ENCODE peak calls at places on chromosomes 12 and 14, in seven cellular contexts. One of them, this sample, is unnamed.

GRCh38 chr12:66683073-66683472 is 4.2 kb upstream of the GRIP1 start:
- DNase-seq in foreskin fibroblast: no peak
- DNase-seq in lower leg skin: no peak
- DNase-seq in HL-60: no peak
- DNase-seq in dorsolateral prefrontal cortex: no peak
- DNase-seq in DND-41: no peak
- DNase-seq in fibroblast of lung: no peak
- DNase-seq in this sample: no peak

GRCh38 chr12:49626836-49627235 is 3.5 kb downstream of the PRPF40B start:
- DNase-seq in foreskin fibroblast: no peak
- DNase-seq in lower leg skin: peak; percentile 26
- DNase-seq in HL-60: no peak
- DNase-seq in dorsolateral prefrontal cortex: no peak
- DNase-seq in DND-41: no peak
- DNase-seq in fibroblast of lung: no peak
- DNase-seq in this sample: no peak

GRCh38 chr12:126163984-126164383 is 1098.7 kb downstream of the AACS start:
- DNase-seq in foreskin fibroblast: no peak
- DNase-seq in lower leg skin: no peak
- DNase-seq in HL-60: no peak
- DNase-seq in dorsolateral prefrontal cortex: no peak
- DNase-seq in DND-41: no peak
- DNase-seq in fibroblast of lung: no peak
- DNase-seq in this sample: no peak

GRCh38 chr14:76768201-76768656 is 7.0 kb downstream of the VASH1 start:
- DNase-seq in foreskin fibroblast: no peak
- DNase-seq in lower leg skin: peak; percentile 80
- DNase-seq in HL-60: peak; percentile 84
- DNase-seq in dorsolateral prefrontal cortex: peak; percentile 4
- DNase-seq in DND-41: peak; percentile 23
- DNase-seq in fibroblast of lung: no peak
- DNase-seq in this sample: no peak

GRCh38 chr14:69673099-69673498 is 61.7 kb downstream of the SUSD6 start:
- DNase-seq in foreskin fibroblast: no peak
- DNase-seq in lower leg skin: peak; percentile 17
- DNase-seq in HL-60: peak; percentile 21
- DNase-seq in dorsolateral prefrontal cortex: no peak
- DNase-seq in DND-41: no peak
- DNase-seq in fibroblast of lung: no peak
- DNase-seq in this sample: no peak

GRCh38 chr12:6056406-6057211 is 67.9 kb downstream of the VWF start:
- DNase-seq in foreskin fibroblast: no peak
- DNase-seq in lower leg skin: no peak
- DNase-seq in HL-60: no peak
- DNase-seq in dorsolateral prefrontal cortex: no peak
- DNase-seq in DND-41: peak; percentile 32
- DNase-seq in fibroblast of lung: peak; percentile 11
- DNase-seq in this sample: no peak

GRCh38 chr12:93819048-93819491 is 141.9 kb downstream of the CRADD start:
- DNase-seq in foreskin fibroblast: peak; percentile 84
- DNase-seq in lower leg skin: peak; percentile 89
- DNase-seq in HL-60: no peak
- DNase-seq in dorsolateral prefrontal cortex: no peak
- DNase-seq in DND-41: no peak
- DNase-seq in fibroblast of lung: peak; percentile 97
- DNase-seq in this sample: no peak

GRCh38 chr14:34064349-34064748 is 113.5 kb upstream of the EGLN3 start:
- DNase-seq in foreskin fibroblast: peak; percentile 86
- DNase-seq in lower leg skin: no peak
- DNase-seq in HL-60: no peak
- DNase-seq in dorsolateral prefrontal cortex: peak; percentile 16
- DNase-seq in DND-41: no peak
- DNase-seq in fibroblast of lung: peak; percentile 68
- DNase-seq in this sample: no peak

GRCh38 chr14:68968051-68968450 is 11.1 kb downstream of the ACTN1 start:
- DNase-seq in foreskin fibroblast: no peak
- DNase-seq in lower leg skin: no peak
- DNase-seq in HL-60: no peak
- DNase-seq in dorsolateral prefrontal cortex: no peak
- DNase-seq in DND-41: no peak
- DNase-seq in fibroblast of lung: no peak
- DNase-seq in this sample: no peak

GRCh38 chr12:82686223-82687019 is at the start of gene TMTC2:
- DNase-seq in foreskin fibroblast: peak; percentile 97
- DNase-seq in lower leg skin: peak; percentile 98
- DNase-seq in HL-60: peak; percentile 89
- DNase-seq in dorsolateral prefrontal cortex: peak; percentile 96
- DNase-seq in DND-41: no peak
- DNase-seq in fibroblast of lung: peak; percentile 87
- DNase-seq in this sample: peak; percentile 68

GRCh38 chr12:118038122-118038521 is 21.6 kb downstream of the RFC5 start:
- DNase-seq in foreskin fibroblast: no peak
- DNase-seq in lower leg skin: no peak
- DNase-seq in HL-60: no peak
- DNase-seq in dorsolateral prefrontal cortex: no peak
- DNase-seq in DND-41: no peak
- DNase-seq in fibroblast of lung: no peak
- DNase-seq in this sample: no peak

GRCh38 chr12:68292157-68292940 is 38.9 kb upstream of the IL22 start:
- DNase-seq in foreskin fibroblast: no peak
- DNase-seq in lower leg skin: no peak
- DNase-seq in HL-60: no peak
- DNase-seq in dorsolateral prefrontal cortex: no peak
- DNase-seq in DND-41: no peak
- DNase-seq in fibroblast of lung: no peak
- DNase-seq in this sample: no peak

GRCh38 chr14:23183479-23183878 is at the start of gene SLC7A8:
- DNase-seq in foreskin fibroblast: peak; percentile 54
- DNase-seq in lower leg skin: peak; percentile 93
- DNase-seq in HL-60: no peak
- DNase-seq in dorsolateral prefrontal cortex: peak; percentile 90
- DNase-seq in DND-41: no peak
- DNase-seq in fibroblast of lung: no peak
- DNase-seq in this sample: no peak

GRCh38 chr14:90305176-90305601 is 26.6 kb downstream of the NRDE2 start:
- DNase-seq in foreskin fibroblast: no peak
- DNase-seq in lower leg skin: no peak
- DNase-seq in HL-60: no peak
- DNase-seq in dorsolateral prefrontal cortex: no peak
- DNase-seq in DND-41: no peak
- DNase-seq in fibroblast of lung: no peak
- DNase-seq in this sample: no peak

GRCh38 chr12:130322263-130322662 is 15.4 kb upstream of the PIWIL1 start:
- DNase-seq in foreskin fibroblast: no peak
- DNase-seq in lower leg skin: no peak
- DNase-seq in HL-60: no peak
- DNase-seq in dorsolateral prefrontal cortex: no peak
- DNase-seq in DND-41: no peak
- DNase-seq in fibroblast of lung: no peak
- DNase-seq in this sample: no peak

GRCh38 chr14:51701956-51702355 is 50.2 kb downstream of the FRMD6 start:
- DNase-seq in foreskin fibroblast: no peak
- DNase-seq in lower leg skin: no peak
- DNase-seq in HL-60: no peak
- DNase-seq in dorsolateral prefrontal cortex: peak; percentile 29
- DNase-seq in DND-41: no peak
- DNase-seq in fibroblast of lung: peak; percentile 47
- DNase-seq in this sample: no peak

GRCh38 chr14:72894623-72895378 is 900 bp upstream of the DPF3 start:
- DNase-seq in foreskin fibroblast: peak; percentile 62
- DNase-seq in lower leg skin: no peak
- DNase-seq in HL-60: no peak
- DNase-seq in dorsolateral prefrontal cortex: peak; percentile 35
- DNase-seq in DND-41: no peak
- DNase-seq in fibroblast of lung: no peak
- DNase-seq in this sample: no peak

GRCh38 chr14:88346048-88346639 is 23.1 kb upstream of the KCNK10 start:
- DNase-seq in foreskin fibroblast: peak; percentile 21
- DNase-seq in lower leg skin: no peak
- DNase-seq in HL-60: no peak
- DNase-seq in dorsolateral prefrontal cortex: no peak
- DNase-seq in DND-41: no peak
- DNase-seq in fibroblast of lung: no peak
- DNase-seq in this sample: no peak

GRCh38 chr14:88342980-88343379 is 19.9 kb upstream of the KCNK10 start:
- DNase-seq in foreskin fibroblast: no peak
- DNase-seq in lower leg skin: no peak
- DNase-seq in HL-60: no peak
- DNase-seq in dorsolateral prefrontal cortex: no peak
- DNase-seq in DND-41: no peak
- DNase-seq in fibroblast of lung: no peak
- DNase-seq in this sample: no peak

GRCh38 chr14:88340357-88340756 is 17.3 kb upstream of the KCNK10 start:
- DNase-seq in foreskin fibroblast: no peak
- DNase-seq in lower leg skin: no peak
- DNase-seq in HL-60: no peak
- DNase-seq in dorsolateral prefrontal cortex: no peak
- DNase-seq in DND-41: no peak
- DNase-seq in fibroblast of lung: no peak
- DNase-seq in this sample: no peak
- TF ChIP-seq CTCF in foreskin fibroblast: no peak
- TF ChIP-seq CTCF in lower leg skin: no peak
- TF ChIP-seq CTCF in HL-60: no peak
- TF ChIP-seq CTCF in dorsolateral prefrontal cortex: no peak
- TF ChIP-seq CTCF in DND-41: no peak
- TF ChIP-seq CTCF in fibroblast of lung: no peak
- TF ChIP-seq CTCF in this sample: no peak

DNA sequence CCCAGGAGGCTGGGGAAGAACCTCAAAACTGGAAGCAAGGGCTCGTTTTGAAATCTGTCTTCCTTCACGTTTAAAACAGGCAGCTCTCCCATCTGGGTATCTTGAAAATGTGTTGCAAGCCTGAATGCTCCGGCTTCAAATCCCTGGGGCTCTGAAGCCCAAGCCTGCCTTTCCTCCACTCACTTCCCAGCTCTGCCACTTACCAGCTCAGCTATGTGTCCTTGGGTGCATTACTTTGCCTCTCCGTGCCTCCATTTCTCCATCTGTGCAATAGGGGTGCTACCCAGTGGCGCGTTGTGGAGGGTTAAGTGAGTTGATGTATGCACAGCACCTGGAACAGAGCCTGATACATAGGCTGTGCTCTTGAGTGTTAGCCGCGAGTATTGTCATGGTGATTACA is 97.5 kb downstream of the GCH1 start:
- DNase-seq in foreskin fibroblast: no peak
- DNase-seq in lower leg skin: no peak
- DNase-seq in HL-60: no peak
- DNase-seq in dorsolateral prefrontal cortex: no peak
- DNase-seq in DND-41: no peak
- DNase-seq in fibroblast of lung: no peak
- DNase-seq in this sample: no peak
- H3K4me3 ChIP-seq in foreskin fibroblast: no peak overlapping the region
- H3K4me3 ChIP-seq in lower leg skin: no peak overlapping the region
- H3K4me3 ChIP-seq in HL-60: no peak overlapping the region
- H3K4me3 ChIP-seq in dorsolateral prefrontal cortex: no peak overlapping the region
- H3K4me3 ChIP-seq in DND-41: no peak overlapping the region
- H3K4me3 ChIP-seq in fibroblast of lung: no peak overlapping the region
- H3K4me3 ChIP-seq in this sample: no peak overlapping the region

DNA sequence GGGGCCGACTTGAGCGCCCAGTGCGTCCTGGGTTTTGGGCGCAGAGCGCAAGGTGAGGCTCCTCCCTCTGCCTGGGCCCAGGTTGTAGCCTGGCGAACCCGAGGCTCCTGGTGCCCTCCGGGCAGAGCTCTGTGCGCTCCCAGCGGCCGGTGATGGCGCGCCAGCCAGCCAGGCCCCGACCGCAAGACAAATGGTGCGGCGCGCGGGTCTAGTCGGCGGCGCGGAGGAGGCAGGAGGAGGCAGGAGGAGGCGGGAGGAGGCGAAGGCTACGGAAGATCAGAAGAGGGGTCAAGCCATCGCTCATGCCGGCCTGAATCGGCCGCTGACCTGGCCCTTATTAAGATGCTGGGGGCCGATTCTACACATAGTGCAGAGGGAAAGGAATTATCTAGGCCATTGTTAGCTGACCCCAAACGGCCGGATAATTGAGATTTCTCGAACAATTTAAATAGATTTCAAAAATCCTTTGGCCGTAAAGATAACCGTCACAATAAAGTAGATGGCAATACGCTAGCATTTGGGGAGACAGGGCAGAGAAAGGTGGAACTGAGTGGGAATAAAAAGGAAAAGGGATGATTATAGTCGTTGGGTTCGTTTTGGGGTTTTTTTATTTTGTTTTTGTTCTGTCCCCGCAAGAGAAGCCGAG is 2.8 kb downstream of the TBX5 start:
- DNase-seq in foreskin fibroblast: peak; percentile 86
- DNase-seq in lower leg skin: no peak
- DNase-seq in HL-60: no peak
- DNase-seq in dorsolateral prefrontal cortex: no peak
- DNase-seq in DND-41: no peak
- DNase-seq in fibroblast of lung: peak; percentile 79
- DNase-seq in this sample: no peak
- TF ChIP-seq CTCF in foreskin fibroblast: peak; percentile 34
- TF ChIP-seq CTCF in lower leg skin: no peak
- TF ChIP-seq CTCF in HL-60: no peak
- TF ChIP-seq CTCF in dorsolateral prefrontal cortex: no peak
- TF ChIP-seq CTCF in DND-41: no peak
- TF ChIP-seq CTCF in fibroblast of lung: no peak
- TF ChIP-seq CTCF in this sample: peak; percentile 15

GRCh38 chr14:45249847-45250575 is 3.0 kb downstream of the MIS18BP1 start:
- DNase-seq in foreskin fibroblast: peak; percentile 68
- DNase-seq in lower leg skin: no peak
- DNase-seq in HL-60: peak; percentile 87
- DNase-seq in dorsolateral prefrontal cortex: no peak
- DNase-seq in DND-41: no peak
- DNase-seq in fibroblast of lung: peak; percentile 97
- DNase-seq in this sample: peak; percentile 54

GRCh38 chr14:45253070-45253753 is at the start of gene MIS18BP1:
- DNase-seq in foreskin fibroblast: peak; percentile 98
- DNase-seq in lower leg skin: peak; percentile 99
- DNase-seq in HL-60: peak; percentile 99
- DNase-seq in dorsolateral prefrontal cortex: peak; percentile 64
- DNase-seq in DND-41: peak; percentile 93
- DNase-seq in fibroblast of lung: peak; percentile 97
- DNase-seq in this sample: peak; percentile 95

GRCh38 chr14:45252356-45253069 is 489 bp downstream of the MIS18BP1 start:
- DNase-seq in foreskin fibroblast: peak; percentile 30
- DNase-seq in lower leg skin: no peak
- DNase-seq in HL-60: peak; percentile 32
- DNase-seq in dorsolateral prefrontal cortex: no peak
- DNase-seq in DND-41: peak; percentile 52
- DNase-seq in fibroblast of lung: no peak
- DNase-seq in this sample: no peak

GRCh38 chr14:45253754-45254300 is 825 bp upstream of the MIS18BP1 start:
- DNase-seq in foreskin fibroblast: no peak
- DNase-seq in lower leg skin: peak; percentile 81
- DNase-seq in HL-60: peak; percentile 43
- DNase-seq in dorsolateral prefrontal cortex: no peak
- DNase-seq in DND-41: no peak
- DNase-seq in fibroblast of lung: no peak
- DNase-seq in this sample: no peak

DNA sequence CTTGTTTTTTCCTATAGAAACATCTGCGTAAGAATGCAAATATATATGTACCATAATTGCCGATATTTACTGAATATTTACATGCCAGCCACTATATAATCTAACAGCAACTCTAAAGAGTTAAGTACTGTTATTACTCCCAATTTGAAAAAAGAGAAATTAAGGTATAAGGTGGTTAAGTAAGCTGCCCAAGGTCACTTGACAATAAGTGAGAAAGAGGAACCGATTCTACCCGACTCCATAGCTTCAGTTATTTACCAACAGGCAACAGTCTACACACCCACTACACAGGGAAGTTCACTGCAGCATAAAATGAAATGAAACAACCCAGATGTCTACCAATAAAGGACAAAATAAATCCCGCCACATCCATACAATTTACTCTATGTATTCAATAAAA is 1.1 kb downstream of the MIS18BP1 start:
- DNase-seq in foreskin fibroblast: peak; percentile 24
- DNase-seq in lower leg skin: no peak
- DNase-seq in HL-60: peak; percentile 77
- DNase-seq in dorsolateral prefrontal cortex: no peak
- DNase-seq in DND-41: no peak
- DNase-seq in fibroblast of lung: peak; percentile 29
- DNase-seq in this sample: peak; percentile 81
- H3K4me3 ChIP-seq in foreskin fibroblast: peak overlapping the region; percentile 68
- H3K4me3 ChIP-seq in lower leg skin: no peak overlapping the region
- H3K4me3 ChIP-seq in HL-60: peak overlapping the region; percentile 68
- H3K4me3 ChIP-seq in dorsolateral prefrontal cortex: peak overlapping the region; percentile 77
- H3K4me3 ChIP-seq in DND-41: peak overlapping the region; percentile 72
- H3K4me3 ChIP-seq in fibroblast of lung: peak overlapping the region; percentile 90
- H3K4me3 ChIP-seq in this sample: peak overlapping the region; percentile 93

This sample was measured in GM12864.